ENCODE peak calls at places on chromosomes 4 and X, in five cellular contexts. E is mucosa of descending colon, Z is body of pancreas, O is uterus, L is cardiac muscle cell. H is an unnamed sample.

GRCh38 chr4:133641191-133641590 is 492.1 kb downstream of the PCDH10 start:
- DNase-seq in E (no peak), Z (no peak), O (no peak), L (no peak), H (no peak)

GRCh38 chr4:164937576-164938270 is 39.7 kb downstream of the TRIM61 start:
- DNase-seq in E (no peak), Z (peak; percentile 21), O (no peak), L (peak; percentile 32), H (no peak)

GRCh38 chr4:80336582-80336981 is 1.1 kb downstream of the CFAP299 start:
- DNase-seq in E (no peak), Z (peak; percentile 57), O (no peak), L (peak; percentile 35), H (peak; percentile 47)

GRCh38 chr4:10121568-10122097 is 5.0 kb upstream of the WDR1 start:
- DNase-seq in E (no peak), Z (no peak), O (no peak), L (no peak), H (no peak)

GRCh38 chrX:54182194-54182863 is 725 bp downstream of the FAM120C start:
- DNase-seq in E (peak; percentile 81), Z (peak; percentile 75), O (peak; percentile 43), L (peak; percentile 34), H (no peak)

GRCh38 chrX:129139837-129140679 is 383.2 kb downstream of the SMARCA1 start:
- DNase-seq in E (no peak), Z (no peak), O (no peak), L (no peak), H (peak; percentile 54)

GRCh38 chr4:38088321-38088720 is 128.1 kb downstream of the PTTG2 start:
- DNase-seq in E (no peak), Z (peak; percentile 19), O (no peak), L (no peak), H (no peak)

GRCh38 chr4:56976878-56977320 is 507 bp downstream of the NOA1 start:
- DNase-seq in E (peak; percentile 87), Z (peak; percentile 83), O (no peak), L (no peak), H (no peak)

GRCh38 chr4:145098675-145099037 is 545 bp downstream of the ABCE1 start:
- DNase-seq in E (no peak), Z (peak; percentile 52), O (no peak), L (peak; percentile 57), H (peak; percentile 64)

GRCh38 chr4:150229538-150229937 is 151.3 kb downstream of the DCLK2 start:
- DNase-seq in E (no peak), Z (no peak), O (no peak), L (peak; percentile 84), H (peak; percentile 85)

GRCh38 chrX:6386837-6387236 is 148.1 kb downstream of the VCX3A start:
- DNase-seq in E (no peak), Z (no peak), O (no peak), L (no peak), H (no peak)

GRCh38 chr4:77959566-77960338 is 97.1 kb downstream of the MRPL1 start:
- DNase-seq in E (no peak), Z (no peak), O (no peak), L (peak; percentile 80), H (peak; percentile 63)

GRCh38 chrX:152725409-152725808 is 8.1 kb downstream of the CSAG1 start:
- DNase-seq in E (no peak), Z (no peak), O (no peak), L (no peak), H (no peak)

GRCh38 chr4:5996641-5997040 is 21.6 kb downstream of the C4orf50 start:
- DNase-seq in E (no peak), Z (no peak), O (no peak), L (no peak), H (no peak)

GRCh38 chrX:107630031-107630689 is 1.9 kb downstream of the PRPS1 start:
- DNase-seq in E (no peak), Z (no peak), O (no peak), L (no peak), H (no peak)

DNA sequence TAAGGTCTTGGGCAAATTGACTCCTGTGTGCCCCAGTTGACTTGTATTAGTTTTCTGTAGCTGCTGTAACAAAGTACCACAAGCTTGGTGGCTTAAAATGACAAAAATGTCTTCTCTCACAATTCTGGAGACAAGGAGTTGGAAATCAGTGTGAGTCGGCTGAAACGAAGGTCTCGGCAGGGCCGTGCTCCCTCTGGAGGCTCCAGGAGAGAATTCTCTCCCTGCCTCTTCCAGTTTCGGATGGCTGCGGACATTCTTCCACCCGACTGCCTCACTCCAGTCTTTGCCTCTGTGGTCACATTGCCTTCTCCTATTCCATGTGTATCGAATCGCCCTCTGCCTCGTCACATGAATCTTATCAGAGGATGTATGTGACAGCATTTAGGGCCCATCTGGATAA is 66.0 kb upstream of the PHOX2B start:
- DNase-seq in E (no peak), Z (peak; percentile 19), O (no peak), L (peak; percentile 19), H (peak; percentile 1)
- TF ChIP-seq CTCF in E (no peak), Z (peak; percentile 43), O (no peak), L (peak; percentile 21), H (peak; percentile 47)

DNA sequence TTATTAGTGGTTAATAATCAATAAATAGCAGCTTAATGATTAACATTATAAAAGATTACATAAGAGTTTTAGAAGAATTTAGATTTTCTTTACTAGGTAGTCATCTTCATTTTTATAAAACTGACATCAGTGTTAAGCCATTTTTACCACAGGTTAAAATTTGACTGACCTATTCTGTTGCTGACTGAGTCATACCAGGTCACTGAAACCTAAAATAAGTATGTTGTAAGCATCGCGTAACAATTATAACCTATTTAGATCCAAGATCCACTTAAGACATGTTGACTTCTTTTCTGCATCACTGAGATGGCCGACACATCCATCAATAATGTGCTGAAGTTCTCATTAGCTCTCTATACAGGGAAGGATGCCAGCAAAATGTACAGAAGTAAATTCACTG is 36.7 kb downstream of the ARX start:
- DNase-seq in E (no peak), Z (no peak), O (no peak), L (no peak), H (no peak)
- H3K4me3 ChIP-seq in E (no peak overlapping the region), Z (no peak overlapping the region), O (no peak overlapping the region), L (no peak overlapping the region), H (no peak overlapping the region)

DNA sequence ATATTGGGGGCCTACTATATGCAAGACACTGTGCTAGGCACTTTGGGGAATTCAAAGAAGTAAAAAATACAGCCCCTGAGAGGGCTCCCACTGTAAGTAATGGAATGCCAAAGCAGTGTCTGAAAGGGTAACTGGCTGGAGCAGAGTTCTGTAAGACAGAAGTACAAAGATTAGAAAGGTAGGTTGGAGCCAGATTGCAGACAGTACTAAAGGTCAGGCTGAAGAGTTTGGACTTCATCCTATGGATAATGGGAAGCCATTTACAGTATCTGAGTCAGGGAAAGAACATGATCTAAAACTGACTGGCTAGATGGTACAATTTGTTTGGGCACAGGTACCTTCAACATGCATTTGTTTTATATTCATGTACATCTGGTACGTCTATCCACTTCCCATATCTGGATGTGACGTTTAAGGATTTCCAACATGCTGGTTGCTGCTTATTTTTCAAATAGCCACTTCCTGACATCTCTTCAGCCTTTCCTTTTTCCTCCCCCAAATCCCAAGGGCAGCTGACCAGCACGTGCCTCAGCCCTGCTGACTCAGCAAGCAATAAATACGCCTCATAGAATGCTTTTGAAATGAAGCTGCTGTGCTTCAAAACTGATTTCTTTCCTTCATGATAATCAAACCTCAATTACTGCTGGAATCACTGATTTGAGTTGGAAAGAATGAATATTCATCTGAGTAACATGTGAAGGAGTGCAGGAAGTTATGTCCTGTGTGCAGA is 9.5 kb downstream of the ENOX2 start:
- DNase-seq in E (no peak), Z (no peak), O (no peak), L (peak; percentile 81), H (no peak)
- TF ChIP-seq CTCF in E (no peak), Z (no peak), O (no peak), L (no peak), H (no peak)

DNA sequence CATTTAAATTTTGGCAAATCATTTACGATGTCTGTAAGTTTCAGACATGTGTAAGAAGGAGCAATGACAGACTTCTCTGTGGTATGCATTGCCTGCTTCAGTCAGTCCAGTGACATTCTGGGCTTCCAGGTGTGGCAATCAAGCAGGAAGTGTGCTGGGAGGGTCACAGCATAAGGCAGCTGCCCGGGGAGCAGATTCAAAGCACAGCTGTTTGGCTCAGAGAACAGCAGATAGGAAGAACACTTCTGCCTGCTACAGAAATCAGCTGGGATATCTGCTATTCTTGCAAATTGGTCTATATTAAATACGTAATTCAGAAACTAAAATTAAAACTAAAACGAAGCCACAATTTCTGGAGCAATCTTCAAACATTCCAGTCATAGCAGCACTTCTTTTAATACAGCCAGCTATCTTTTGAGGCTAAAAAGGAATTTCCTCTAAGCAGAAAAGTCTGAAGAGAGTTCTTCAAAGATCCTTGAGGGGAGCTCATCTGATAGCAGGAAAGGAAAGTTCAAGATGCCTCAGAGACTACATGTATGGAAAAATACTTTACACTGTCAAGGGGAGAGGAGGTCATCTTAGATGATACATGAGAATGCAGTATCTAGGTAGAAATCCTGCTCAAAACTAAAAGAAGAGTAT is 47.4 kb upstream of the GALNT7 start:
- DNase-seq in E (no peak), Z (peak; percentile 51), O (no peak), L (peak; percentile 68), H (peak; percentile 12)
- H3K4me3 ChIP-seq in E (no peak overlapping the region), Z (no peak overlapping the region), O (no peak overlapping the region), L (no peak overlapping the region), H (no peak overlapping the region)

GRCh38 chrX:10401239-10401638 is 219.1 kb downstream of the MID1 start:
- DNase-seq in E (no peak), Z (no peak), O (no peak), L (no peak), H (no peak)
- TF ChIP-seq CTCF in E (no peak), Z (no peak), O (no peak), L (no peak), H (no peak)

DNA sequence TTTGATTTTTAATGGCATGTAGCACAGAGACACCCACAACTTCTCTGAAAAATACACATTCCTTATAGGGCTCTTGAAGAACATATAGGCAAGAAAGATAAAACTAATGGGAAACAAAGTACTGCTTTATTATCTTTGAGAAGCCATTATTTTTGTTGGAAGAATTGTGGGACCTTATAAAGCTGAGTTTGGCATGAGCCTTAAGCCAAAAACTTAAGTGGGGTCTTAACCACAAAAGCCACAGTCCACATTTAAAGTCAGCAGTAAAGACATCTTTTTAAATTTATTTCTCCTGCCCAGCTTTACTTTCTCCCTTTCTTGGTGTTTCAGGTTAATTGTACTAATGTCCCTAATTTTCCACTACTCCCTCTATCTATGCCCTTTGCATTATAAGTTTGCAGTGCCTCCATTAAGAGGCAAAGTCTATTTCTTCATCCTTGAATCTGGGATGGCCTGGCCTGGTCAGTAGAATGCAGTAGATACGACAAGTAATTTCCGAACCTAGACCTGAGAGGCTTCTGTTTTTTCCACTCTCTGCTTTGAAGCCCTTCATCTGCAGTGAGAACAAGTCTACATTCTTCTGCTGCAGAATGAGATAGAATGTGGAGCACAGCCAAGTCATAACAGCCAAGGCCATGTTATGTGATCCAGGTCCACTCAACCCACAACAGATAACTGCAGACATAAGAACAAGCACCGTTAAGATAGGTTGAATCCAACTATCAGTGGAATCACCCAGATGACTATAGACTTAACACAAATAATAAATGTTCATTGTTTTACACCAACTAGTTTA is 1297.5 kb downstream of the C4orf33 start:
- DNase-seq in E (no peak), Z (peak; percentile 22), O (no peak), L (peak; percentile 74), H (peak; percentile 82)
- H3K4me3 ChIP-seq in E (no peak overlapping the region), Z (no peak overlapping the region), O (no peak overlapping the region), L (no peak overlapping the region), H (no peak overlapping the region)

H was measured in astrocyte of the spinal cord.